ENCODE peak calls at places on chromosomes 16 and 17, in four cellular contexts. P is GM12878, M is HL-60, L is K562. W is an unnamed sample.

GRCh38 chr17:78442648-78443128 is 64.2 kb downstream of the PGS1 start:
- DNase-seq in P (no peak), M (peak), L (no peak), W (no peak)

GRCh38 chr17:57760001-57760400 is 14.9 kb upstream of the CCDC182 start:
- DNase-seq in P (no peak), M (no peak), L (no peak), W (no peak)

GRCh38 chr16:86200722-86201121 is 301.8 kb downstream of the IRF8 start:
- DNase-seq in P (no peak), M (no peak), L (no peak), W (no peak)

GRCh38 chr16:89442990-89443726 is 47.2 kb downstream of the ANKRD11 start:
- DNase-seq in P (no peak), M (peak), L (no peak), W (no peak)

GRCh38 chr17:17906418-17907215 is 65.6 kb downstream of the TOM1L2 start:
- DNase-seq in P (no peak), M (no peak), L (no peak), W (no peak)

GRCh38 chr16:46901709-46902108 is 17.5 kb downstream of the GPT2 start:
- DNase-seq in P (no peak), M (no peak), L (no peak), W (no peak)

GRCh38 chr17:32936894-32937500 is 9.0 kb downstream of the TMEM98 start:
- DNase-seq in P (no peak), M (peak), L (peak), W (peak)

GRCh38 chr16:86095906-86096485 is 197.0 kb downstream of the IRF8 start:
- DNase-seq in P (no peak), M (no peak), L (no peak), W (no peak)

GRCh38 chr17:36667922-36668321 is 66.5 kb downstream of the MRM1 start:
- DNase-seq in P (no peak), M (no peak), L (no peak), W (no peak)

GRCh38 chr17:17494499-17495447 is 1.4 kb downstream of the RASD1 start:
- DNase-seq in P (no peak), M (no peak), L (no peak), W (no peak)

GRCh38 chr17:34797724-34798123 is 163.5 kb downstream of the CCT6B start:
- DNase-seq in P (no peak), M (peak), L (peak), W (no peak)

GRCh38 chr17:19348806-19349205 is 13.7 kb downstream of the B9D1 start:
- DNase-seq in P (no peak), M (no peak), L (no peak), W (no peak)

GRCh38 chr16:77890075-77890474 is 101.7 kb downstream of the VAT1L start:
- DNase-seq in P (no peak), M (no peak), L (no peak), W (no peak)

GRCh38 chr17:78130439-78131101 is at the start of gene TMC8:
- DNase-seq in P (no peak), M (peak), L (peak), W (no peak)

GRCh38 chr17:43733956-43734355 is 24.6 kb downstream of the SOST start:
- DNase-seq in P (no peak), M (no peak), L (no peak), W (no peak)

GRCh38 chr16:89827383-89828198 is 684 bp upstream of the SPIRE2 start:
- DNase-seq in P (no peak), M (no peak), L (no peak), W (no peak)

GRCh38 chr16:79993810-79994209 is 393.3 kb upstream of the MAF start:
- DNase-seq in P (no peak), M (no peak), L (no peak), W (no peak)

GRCh38 chr17:58312021-58312630 is 16.5 kb downstream of the TSPOAP1 start:
- DNase-seq in P (no peak), M (no peak), L (no peak), W (peak)

GRCh38 chr17:1532836-1533602 is 16.6 kb upstream of the INPP5K start:
- DNase-seq in P (no peak), M (peak), L (peak), W (peak)

GRCh38 chr16:81101702-81102101 is 5.5 kb upstream of the GCSH start:
- DNase-seq in P (no peak), M (no peak), L (no peak), W (no peak)

GRCh38 chr17:15918261-15918660 is 26.7 kb upstream of the ADORA2B start:
- DNase-seq in P (no peak), M (no peak), L (no peak), W (no peak)

GRCh38 chr17:6496116-6496481 is 51.8 kb downstream of the PIMREG start:
- DNase-seq in P (no peak), M (no peak), L (no peak), W (no peak)

GRCh38 chr16:88815901-88816589 is 4.3 kb upstream of the APRT start:
- DNase-seq in P (no peak), M (peak), L (no peak), W (peak)

GRCh38 chr16:72561-73537 is at the start of gene RHBDF1:
- DNase-seq in P (no peak), M (no peak), L (peak), W (no peak)

GRCh38 chr16:886802-887731 is 83.7 kb downstream of the LMF1 start:
- DNase-seq in P (no peak), M (no peak), L (no peak), W (no peak)

GRCh38 chr17:73436966-73437365 is 125.2 kb upstream of the CDC42EP4 start:
- DNase-seq in P (no peak), M (no peak), L (no peak), W (no peak)

GRCh38 chr17:37699285-37699973 is 45.4 kb downstream of the HNF1B start:
- DNase-seq in P (no peak), M (no peak), L (no peak), W (no peak)

GRCh38 chr16:77951788-77952187 is 70.6 kb upstream of the CLEC3A start:
- DNase-seq in P (peak), M (no peak), L (peak), W (peak)

GRCh38 chr16:3454631-3455147 is 11.2 kb downstream of the NAA60 start:
- DNase-seq in P (no peak), M (no peak), L (no peak), W (no peak)

GRCh38 chr17:51640108-51640622 is 379.8 kb downstream of the UTP18 start:
- DNase-seq in P (no peak), M (no peak), L (peak), W (peak)

DNA sequence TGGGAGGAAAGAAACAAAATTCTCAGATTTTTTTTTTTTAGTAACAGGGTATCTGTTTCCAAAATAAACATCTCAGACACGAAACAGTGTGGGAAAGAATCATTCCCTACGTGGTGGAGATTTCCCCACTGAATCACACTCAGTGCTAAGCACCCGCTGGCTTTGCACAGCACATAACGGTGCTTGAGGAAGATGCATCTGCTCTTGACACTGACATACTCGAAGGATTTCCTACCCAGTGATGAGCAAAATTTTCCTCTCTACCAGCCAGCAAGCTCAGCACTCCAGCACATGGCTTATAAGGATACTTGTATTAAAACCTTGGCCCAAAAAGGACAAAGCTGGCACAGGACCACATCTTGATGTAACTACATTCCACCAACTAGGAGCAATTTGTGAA is 59.1 kb downstream of the ANKFY1 start:
- DNase-seq in P (no peak), M (no peak), L (no peak), W (no peak)
- TF ChIP-seq SPI1 in P (no peak), M (no peak), L (no peak), W (no peak)

DNA sequence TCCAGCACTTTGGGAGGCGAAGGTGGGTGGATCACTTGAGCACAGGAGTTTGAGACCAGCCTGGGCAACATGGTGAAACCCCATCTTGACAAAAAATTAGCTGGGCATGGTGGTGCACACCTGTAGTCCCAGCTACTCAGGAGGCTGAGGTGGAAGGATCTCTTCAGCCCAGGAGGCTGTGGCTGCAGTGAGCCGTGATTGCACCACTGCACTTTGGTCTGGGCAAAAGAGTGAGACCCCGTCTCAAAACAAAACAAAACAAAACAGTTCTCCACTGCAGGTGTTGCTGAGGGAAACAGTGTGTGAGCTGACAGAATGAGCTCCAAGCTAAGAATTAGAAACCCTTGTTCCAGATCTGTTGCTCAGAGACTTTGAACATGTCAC is 35.2 kb upstream of the TBX2 start:
- DNase-seq in P (no peak), M (no peak), L (no peak), W (no peak)
- TF ChIP-seq SPI1 in P (no peak), M (no peak), L (no peak), W (no peak)

GRCh38 chr16:75695708-75696107 is 5.6 kb downstream of the DUXB start:
- DNase-seq in P (no peak), M (no peak), L (peak), W (no peak)
- TF ChIP-seq SPI1 in P (no peak), M (no peak), L (no peak), W (no peak)

GRCh38 chr17:21351366-21352065 is 24.6 kb upstream of the KCNJ12 start:
- DNase-seq in P (no peak), M (no peak), L (no peak), W (no peak)

GRCh38 chr17:21354796-21355385 is 21.3 kb upstream of the KCNJ12 start:
- DNase-seq in P (no peak), M (no peak), L (no peak), W (no peak)

GRCh38 chr17:21352981-21353265 is 23.2 kb upstream of the KCNJ12 start:
- DNase-seq in P (no peak), M (no peak), L (no peak), W (no peak)

GRCh38 chr17:21352221-21352980 is 23.8 kb upstream of the KCNJ12 start:
- DNase-seq in P (no peak), M (no peak), L (no peak), W (no peak)

DNA sequence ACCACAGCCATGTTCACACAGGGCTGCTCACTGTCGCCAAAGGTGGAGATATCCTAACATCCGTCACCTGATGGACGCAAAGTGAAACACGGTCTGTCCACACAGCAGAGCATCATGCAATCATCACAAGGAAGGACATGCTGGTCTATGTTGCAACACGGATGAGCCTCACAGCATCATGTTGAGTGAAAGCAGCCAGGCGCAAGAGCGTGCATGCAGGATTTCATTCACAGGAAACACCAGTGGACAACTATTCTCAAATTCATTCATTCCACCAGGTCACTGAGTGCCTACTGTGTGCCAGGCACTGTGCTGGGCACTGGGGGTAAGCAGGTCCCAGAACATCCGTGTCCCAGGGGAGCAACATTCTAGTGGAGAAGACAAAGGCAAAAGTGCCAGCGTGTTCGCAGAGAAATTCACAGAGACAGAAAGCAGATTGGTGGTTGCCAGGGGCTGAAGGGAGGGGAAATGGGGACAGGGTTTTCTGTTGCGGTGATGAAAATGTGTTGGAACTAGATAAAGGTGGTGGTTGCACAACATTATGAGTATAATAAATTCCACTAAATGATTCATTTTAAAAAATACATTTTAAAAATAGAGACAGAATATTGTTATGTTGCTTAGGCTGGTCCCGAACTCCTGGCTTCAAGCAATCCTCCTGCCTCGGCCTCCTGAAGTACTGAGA is 22.7 kb upstream of the KCNJ12 start:
- DNase-seq in P (no peak), M (no peak), L (no peak), W (no peak)
- TF ChIP-seq SPI1 in P (no peak), M (no peak), L (no peak), W (no peak)

W was measured in GM12891.